ENCODE peak calls at places on chromosomes 6 and 20, in nine cellular contexts. L, G, W, J, P, R, I, Z and N are unnamed samples.

GRCh38 chr6:18595774-18596528 is 208.8 kb downstream of the RNF144B start:
- DNase-seq in L (no peak), G (peak), W (peak), J (peak), P (peak), R (peak), I (peak), Z (peak), N (no peak)

GRCh38 chr20:62899633-62900051 is 26.7 kb downstream of the DIDO1 start:
- DNase-seq in L (no peak), G (no peak), W (no peak), J (no peak), P (no peak), R (no peak), I (no peak), Z (no peak), N (no peak)

GRCh38 chr6:92132957-92133356 is 1286.4 kb downstream of the EPHA7 start:
- DNase-seq in L (no peak), G (no peak), W (no peak), J (no peak), P (no peak), R (no peak), I (no peak), Z (no peak), N (no peak)

GRCh38 chr20:4613718-4614620 is 107.7 kb upstream of the PRND start:
- DNase-seq in L (peak), G (no peak), W (no peak), J (peak), P (peak), R (peak), I (no peak), Z (peak), N (no peak)

GRCh38 chr6:115891111-115891669 is 169.5 kb downstream of the FRK start:
- DNase-seq in L (no peak), G (peak), W (no peak), J (no peak), P (no peak), R (no peak), I (no peak), Z (no peak), N (no peak)

GRCh38 chr6:145600299-145600698 is 135.0 kb downstream of the EPM2A start:
- DNase-seq in L (no peak), G (no peak), W (no peak), J (no peak), P (no peak), R (no peak), I (no peak), Z (no peak), N (no peak)

GRCh38 chr6:72968704-72969103 is 256.6 kb downstream of the KHDC1L start:
- DNase-seq in L (no peak), G (peak), W (no peak), J (no peak), P (no peak), R (no peak), I (no peak), Z (peak), N (no peak)

GRCh38 chr6:158071121-158072082 is 89.7 kb downstream of the SYNJ2 start:
- DNase-seq in L (no peak), G (no peak), W (peak), J (no peak), P (no peak), R (no peak), I (no peak), Z (no peak), N (no peak)

GRCh38 chr6:146709036-146709622 is 110.4 kb downstream of the ADGB start:
- DNase-seq in L (no peak), G (no peak), W (no peak), J (no peak), P (no peak), R (no peak), I (no peak), Z (no peak), N (no peak)

GRCh38 chr6:152068622-152069261 is 261.3 kb downstream of the ESR1 start:
- DNase-seq in L (peak), G (no peak), W (no peak), J (no peak), P (no peak), R (no peak), I (no peak), Z (no peak), N (no peak)

GRCh38 chr6:39753745-39754084 is 28.5 kb upstream of the KIF6 start:
- DNase-seq in L (no peak), G (no peak), W (peak), J (no peak), P (no peak), R (no peak), I (peak), Z (no peak), N (no peak)

GRCh38 chr6:165634076-165634475 is 29.0 kb downstream of the PDE10A start:
- DNase-seq in L (no peak), G (no peak), W (no peak), J (no peak), P (peak), R (no peak), I (no peak), Z (no peak), N (no peak)

GRCh38 chr6:27592481-27593199 is 119.7 kb upstream of the ZNF184 start:
- DNase-seq in L (no peak), G (peak), W (no peak), J (no peak), P (no peak), R (no peak), I (no peak), Z (peak), N (no peak)

GRCh38 chr6:79672631-79673065 is 41.5 kb downstream of the SH3BGRL2 start:
- DNase-seq in L (no peak), G (peak), W (no peak), J (no peak), P (no peak), R (no peak), I (no peak), Z (peak), N (no peak)

GRCh38 chr6:142696689-142697088 is 248.3 kb downstream of the HIVEP2 start:
- DNase-seq in L (no peak), G (no peak), W (no peak), J (no peak), P (no peak), R (no peak), I (peak), Z (no peak), N (no peak)

GRCh38 chr6:11262231-11262630 is 29.8 kb upstream of the NEDD9 start:
- DNase-seq in L (no peak), G (no peak), W (no peak), J (no peak), P (no peak), R (no peak), I (no peak), Z (peak), N (no peak)

GRCh38 chr6:110875548-110876169 is 1.1 kb downstream of the AMD1 start:
- DNase-seq in L (peak), G (no peak), W (peak), J (peak), P (peak), R (peak), I (peak), Z (peak), N (no peak)

GRCh38 chr6:133921249-133921859 is 31.7 kb upstream of the TBPL1 start:
- DNase-seq in L (peak), G (peak), W (peak), J (peak), P (peak), R (peak), I (peak), Z (peak), N (no peak)

GRCh38 chr20:37915434-37915787 is 12.5 kb downstream of the VSTM2L start:
- DNase-seq in L (no peak), G (no peak), W (no peak), J (no peak), P (no peak), R (no peak), I (no peak), Z (no peak), N (no peak)

GRCh38 chr20:9068896-9069663 is at the start of gene PLCB4:
- DNase-seq in L (peak), G (peak), W (peak), J (no peak), P (peak), R (no peak), I (peak), Z (peak), N (no peak)

GRCh38 chr6:149750136-149750609 is 632 bp downstream of the PCMT1 start:
- DNase-seq in L (peak), G (peak), W (peak), J (peak), P (peak), R (peak), I (peak), Z (peak), N (no peak)

GRCh38 chr6:152572395-152573061 is 64.6 kb downstream of the SYNE1 start:
- DNase-seq in L (no peak), G (peak), W (no peak), J (no peak), P (no peak), R (no peak), I (no peak), Z (peak), N (no peak)

DNA sequence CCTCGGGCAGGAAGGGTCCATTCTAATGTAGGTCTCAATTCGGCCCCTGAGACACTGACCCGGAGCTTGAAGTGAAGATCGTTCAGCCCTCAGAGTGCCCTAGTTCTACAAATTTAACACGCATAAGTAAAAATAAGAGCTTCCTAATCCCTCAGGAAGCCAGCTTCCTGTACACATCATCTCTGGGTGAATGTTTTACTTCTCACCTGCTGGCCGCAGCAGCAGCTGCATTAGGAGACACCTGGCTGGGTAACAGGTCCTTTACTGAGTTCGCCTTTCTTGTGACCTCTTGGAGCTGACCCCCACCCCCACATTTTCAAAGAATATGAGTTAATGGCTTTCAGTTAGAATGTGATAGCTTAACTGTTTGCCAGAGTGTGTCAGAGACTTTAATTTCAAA is 165.0 kb downstream of the SMOC2 start:
- DNase-seq in L (no peak), G (no peak), W (peak), J (no peak), P (no peak), R (no peak), I (no peak), Z (no peak), N (no peak)
- TF ChIP-seq CTCF in L (no peak), G (no peak), W (no peak), J (no peak), P (no peak), R (peak), I (no peak), Z (no peak), N (no peak)

GRCh38 chr6:31861150-31861549 is 1.5 kb downstream of the NEU1 start:
- DNase-seq in L (no peak), G (no peak), W (no peak), J (no peak), P (no peak), R (no peak), I (no peak), Z (no peak), N (no peak)

GRCh38 chr6:31861919-31862343 is 690 bp downstream of the NEU1 start:
- DNase-seq in L (no peak), G (no peak), W (no peak), J (no peak), P (no peak), R (no peak), I (no peak), Z (no peak), N (no peak)

GRCh38 chr6:31864818-31865204 is 2.2 kb upstream of the NEU1 start:
- DNase-seq in L (no peak), G (no peak), W (no peak), J (no peak), P (no peak), R (no peak), I (no peak), Z (no peak), N (no peak)

GRCh38 chr6:31860349-31860748 is 2.3 kb downstream of the NEU1 start:
- DNase-seq in L (no peak), G (no peak), W (no peak), J (no peak), P (no peak), R (no peak), I (no peak), Z (no peak), N (no peak)

GRCh38 chr6:31862344-31863235 is at the start of gene NEU1:
- DNase-seq in L (peak), G (peak), W (peak), J (peak), P (peak), R (peak), I (peak), Z (peak), N (peak)
- TF ChIP-seq POLR2A in L (peak), G (peak), W (peak), J (no peak), P (peak), R (peak), I (peak), Z (peak), N (peak)

GRCh38 chr6:41058783-41059181 is 5.8 kb downstream of the APOBEC2 start:
- DNase-seq in L (no peak), G (no peak), W (no peak), J (no peak), P (no peak), R (no peak), I (no peak), Z (no peak), N (no peak)
- TF ChIP-seq CTCF in L (no peak), G (no peak), W (no peak), J (no peak), P (no peak), R (no peak), I (no peak), Z (no peak), N (no peak)

GRCh38 chr6:32109114-32109764 is at the start of gene TNXB:
- DNase-seq in L (peak), G (no peak), W (no peak), J (peak), P (no peak), R (no peak), I (peak), Z (no peak), N (no peak)

GRCh38 chr6:32112436-32112980 is 3.4 kb upstream of the TNXB start:
- DNase-seq in L (peak), G (no peak), W (peak), J (peak), P (no peak), R (no peak), I (peak), Z (no peak), N (peak)

GRCh38 chr6:32111424-32112066 is 2.4 kb upstream of the TNXB start:
- DNase-seq in L (no peak), G (no peak), W (peak), J (no peak), P (no peak), R (no peak), I (peak), Z (no peak), N (no peak)

GRCh38 chr6:32109765-32110160 is 625 bp upstream of the TNXB start:
- DNase-seq in L (no peak), G (no peak), W (no peak), J (no peak), P (no peak), R (no peak), I (no peak), Z (no peak), N (no peak)

GRCh38 chr6:32110632-32111031 is 1.5 kb upstream of the TNXB start:
- DNase-seq in L (peak), G (no peak), W (peak), J (no peak), P (no peak), R (no peak), I (peak), Z (no peak), N (peak)
- TF ChIP-seq POLR2A in L (no peak), G (no peak), W (no peak), J (no peak), P (no peak), R (no peak), I (no peak), Z (no peak), N (no peak)